ENCODE peak calls at places on chromosomes 11 and 22, in five cellular contexts. M, C, A, O and J are unnamed samples.

GRCh38 chr22:38236786-38237185 is 35.0 kb downstream of the MAFF start:
- DNase-seq in C (no peak), A (peak), O (no peak), M (no peak), J (peak)

GRCh38 chr11:122085264-122085663 is 30.8 kb downstream of the BLID start:
- DNase-seq in M (peak), C (peak), O (no peak), A (no peak), J (no peak)

GRCh38 chr22:22684605-22685561 is 40.5 kb downstream of the GGTLC2 start:
- DNase-seq in A (no peak), M (peak), C (peak), O (no peak), J (no peak)

GRCh38 chr22:23533771-23534191 is 46.3 kb downstream of the IGLL1 start:
- DNase-seq in A (no peak), O (no peak), C (no peak), M (no peak), J (no peak)

GRCh38 chr11:47923667-47924066 is 56.7 kb upstream of the PTPRJ start:
- DNase-seq in O (no peak), A (no peak), C (peak), M (peak), J (no peak)

GRCh38 chr11:68750197-68750987 is 928 bp downstream of the TESMIN start:
- DNase-seq in O (no peak), M (no peak), A (no peak), C (no peak), J (no peak)

GRCh38 chr11:45847908-45848316 is 637 bp downstream of the CRY2 start:
- DNase-seq in O (no peak), A (peak), C (peak), M (peak), J (peak)

GRCh38 chr11:112156153-112156552 is 7.7 kb downstream of the IL18 start:
- DNase-seq in A (no peak), M (no peak), O (no peak), C (no peak), J (no peak)

GRCh38 chr11:2914475-2915195 is 14.6 kb downstream of the PHLDA2 start:
- DNase-seq in O (no peak), A (no peak), M (peak), C (no peak), J (no peak)

GRCh38 chr22:26609287-26609686 is 8.5 kb downstream of the CRYBB1 start:
- DNase-seq in C (no peak), A (no peak), O (no peak), M (no peak), J (no peak)

GRCh38 chr22:21026783-21027692 is 5.3 kb downstream of the SLC7A4 start:
- DNase-seq in C (peak), A (peak), M (peak), O (no peak), J (peak)

GRCh38 chr11:132650969-132651720 is 881.2 kb downstream of the OPCML start:
- DNase-seq in O (no peak), M (no peak), A (no peak), C (no peak), J (no peak)

GRCh38 chr11:115895594-115895993 is 391.4 kb upstream of the CADM1 start:
- DNase-seq in O (no peak), C (no peak), A (no peak), M (no peak), J (no peak)

GRCh38 chr22:46748948-46749681 is 11.1 kb upstream of the CERK start:
- DNase-seq in M (peak), C (peak), O (no peak), A (peak), J (peak)

GRCh38 chr11:86802601-86803051 is 2.3 kb downstream of the PRSS23 start:
- DNase-seq in M (peak), C (peak), O (peak), A (peak), J (peak)

GRCh38 chr11:20089796-20090653 is 70.2 kb downstream of the DBX1 start:
- DNase-seq in A (no peak), M (no peak), O (no peak), C (no peak), J (no peak)

GRCh38 chr11:44632466-44633123 is 67.1 kb downstream of the CD82 start:
- DNase-seq in O (no peak), C (peak), A (peak), M (peak), J (peak)

GRCh38 chr11:18617688-18618340 is 16.3 kb downstream of the SPTY2D1 start:
- DNase-seq in C (peak), O (no peak), M (peak), A (no peak), J (no peak)

GRCh38 chr11:109342261-109342660 is 79.7 kb upstream of the C11orf87 start:
- DNase-seq in C (no peak), M (no peak), O (no peak), A (no peak), J (peak)

GRCh38 chr22:32473388-32473952 is 1.1 kb upstream of the FBXO7 start:
- DNase-seq in C (peak), M (peak), O (no peak), A (peak), J (peak)

GRCh38 chr11:123493393-123494063 is 63.5 kb downstream of the GRAMD1B start:
- DNase-seq in M (no peak), O (no peak), A (no peak), C (no peak), J (peak)

GRCh38 chr11:64563966-64564365 is 27.1 kb upstream of the SLC22A12 start:
- DNase-seq in A (no peak), O (no peak), C (no peak), M (no peak), J (no peak)

GRCh38 chr11:78069465-78069864 is 5.8 kb downstream of the THRSP start:
- DNase-seq in C (peak), O (no peak), A (no peak), M (peak), J (no peak)

GRCh38 chr11:121236115-121237001 is 56.2 kb upstream of the SC5D start:
- DNase-seq in O (no peak), A (no peak), M (peak), C (no peak), J (peak)

GRCh38 chr22:25167834-25168601 is 31.6 kb upstream of the CRYBB3 start:
- DNase-seq in M (no peak), C (no peak), O (no peak), A (no peak), J (peak)

GRCh38 chr11:114279778-114280532 is 16.2 kb upstream of the NNMT start:
- DNase-seq in O (no peak), A (no peak), C (peak), M (peak), J (no peak)

GRCh38 chr22:43821606-43822425 is 9.7 kb upstream of the EFCAB6 start:
- DNase-seq in M (no peak), A (no peak), C (no peak), O (no peak), J (no peak)

GRCh38 chr11:83540112-83540675 is 254.0 kb upstream of the CCDC90B start:
- DNase-seq in A (no peak), C (no peak), M (no peak), O (no peak), J (no peak)

GRCh38 chr11:78221396-78222315 is 32.9 kb downstream of the USP35 start:
- DNase-seq in M (no peak), A (no peak), O (no peak), C (peak), J (no peak)

GRCh38 chr11:19631657-19632325 is 80.8 kb upstream of the NAV2 start:
- DNase-seq in A (no peak), O (no peak), C (peak), M (peak), J (no peak)